ENCODE peak calls at places on chromosomes 1 and 21, in seven cellular contexts. I is substantia nigra, S is KBM-7, J is hepatic stellate cell, X is WERI-Rb-1, L is left colon, K is mesothelial cell of epicardium. U is an unnamed sample.

GRCh38 chr1:151327903-151328674 is 873 bp upstream of the PI4KB start:
- DNase-seq in I (no peak), S (no peak), J (no peak), X (peak), L (no peak), K (no peak), U (no peak)

GRCh38 chr1:222370911-222371717 is 176.8 kb downstream of the HHIPL2 start:
- DNase-seq in I (no peak), S (no peak), J (peak), X (no peak), L (no peak), K (no peak), U (peak)

GRCh38 chr1:201565024-201565730 is 26.2 kb downstream of the NAV1 start:
- DNase-seq in I (peak), S (no peak), J (no peak), X (no peak), L (no peak), K (peak), U (no peak)

GRCh38 chr1:210416049-210416448 is 87.3 kb downstream of the HHAT start:
- DNase-seq in I (no peak), S (no peak), J (no peak), X (no peak), L (no peak), K (no peak), U (no peak)

GRCh38 chr1:120178799-120179419 is 2.6 kb upstream of the SEC22B start:
- DNase-seq in I (no peak), S (no peak), J (no peak), X (no peak), L (no peak), K (no peak), U (no peak)

GRCh38 chr1:54167422-54168139 is 14.8 kb upstream of the CDCP2 start:
- DNase-seq in I (no peak), S (no peak), J (peak), X (no peak), L (no peak), K (no peak), U (peak)

GRCh38 chr1:3775498-3776230 is 3.1 kb downstream of the SMIM1 start:
- DNase-seq in I (peak), S (peak), J (peak), X (peak), L (peak), K (no peak), U (peak)

GRCh38 chr21:45030637-45031218 is 43.7 kb upstream of the ADARB1 start:
- DNase-seq in I (no peak), S (no peak), J (no peak), X (no peak), L (no peak), K (no peak), U (no peak)

GRCh38 chr1:41454406-41454805 is 30.1 kb downstream of the EDN2 start:
- DNase-seq in I (peak), S (no peak), J (no peak), X (peak), L (peak), K (no peak), U (no peak)

GRCh38 chr1:19330449-19331135 is 18.5 kb downstream of the SLC66A1 start:
- DNase-seq in I (no peak), S (no peak), J (no peak), X (no peak), L (no peak), K (no peak), U (no peak)

GRCh38 chr1:40625476-40626382 is 39.8 kb downstream of the RIMS3 start:
- DNase-seq in I (no peak), S (no peak), J (peak), X (no peak), L (no peak), K (no peak), U (peak)

GRCh38 chr1:14850563-14850962 is 252.1 kb downstream of the KAZN start:
- DNase-seq in I (no peak), S (peak), J (no peak), X (peak), L (no peak), K (no peak), U (no peak)

GRCh38 chr1:112826217-112826944 is 111.2 kb upstream of the PPM1J start:
- DNase-seq in I (no peak), S (no peak), J (no peak), X (no peak), L (no peak), K (no peak), U (no peak)

GRCh38 chr1:236774926-236775325 is 20.2 kb upstream of the MTR start:
- DNase-seq in I (no peak), S (no peak), J (peak), X (peak), L (no peak), K (no peak), U (peak)

GRCh38 chr21:38806153-38806941 is 618 bp downstream of the ETS2 start:
- DNase-seq in I (no peak), S (no peak), J (peak), X (peak), L (no peak), K (peak), U (no peak)

GRCh38 chr1:164912290-164912689 is 353.3 kb downstream of the PBX1 start:
- DNase-seq in I (no peak), S (no peak), J (no peak), X (no peak), L (no peak), K (no peak), U (no peak)

GRCh38 chr1:205512059-205513045 is 7.9 kb downstream of the CDK18 start:
- DNase-seq in I (no peak), S (peak), J (peak), X (no peak), L (no peak), K (no peak), U (no peak)

GRCh38 chr1:156276966-156277381 is 5.7 kb downstream of the SMG5 start:
- DNase-seq in I (no peak), S (no peak), J (no peak), X (peak), L (no peak), K (no peak), U (no peak)

GRCh38 chr1:120179420-120180348 is 3.4 kb upstream of the SEC22B start:
- DNase-seq in I (no peak), S (no peak), J (peak), X (peak), L (no peak), K (peak), U (peak)

GRCh38 chr1:35857830-35858229 is 25.2 kb upstream of the AGO1 start:
- DNase-seq in I (no peak), S (peak), J (no peak), X (peak), L (no peak), K (no peak), U (peak)

GRCh38 chr1:153777648-153778047 is 2.4 kb downstream of the SLC27A3 start:
- DNase-seq in I (no peak), S (no peak), J (no peak), X (no peak), L (no peak), K (no peak), U (no peak)

GRCh38 chr1:214550339-214551051 is 907 bp downstream of the PTPN14 start:
- DNase-seq in I (no peak), S (no peak), J (peak), X (no peak), L (no peak), K (no peak), U (no peak)

GRCh38 chr1:36352141-36352909 is 28.9 kb upstream of the EVA1B start:
- DNase-seq in I (no peak), S (no peak), J (peak), X (no peak), L (no peak), K (no peak), U (no peak)

GRCh38 chr1:205066221-205066818 is 17.9 kb downstream of the TMEM81 start:
- DNase-seq in I (no peak), S (peak), J (no peak), X (peak), L (no peak), K (no peak), U (no peak)

GRCh38 chr21:32457962-32458361 is 45.5 kb downstream of the EVA1C start:
- DNase-seq in I (no peak), S (no peak), J (no peak), X (no peak), L (no peak), K (no peak), U (no peak)

GRCh38 chr1:42845866-42846256 is 552 bp upstream of the ZNF691 start:
- DNase-seq in I (no peak), S (peak), J (no peak), X (no peak), L (no peak), K (no peak), U (no peak)

GRCh38 chr1:101136739-101137138 is 100.1 kb upstream of the S1PR1 start:
- DNase-seq in I (no peak), S (peak), J (no peak), X (no peak), L (no peak), K (no peak), U (peak)

GRCh38 chr1:179910934-179911333 is 28.8 kb downstream of the TOR1AIP1 start:
- DNase-seq in I (no peak), S (no peak), J (no peak), X (no peak), L (no peak), K (no peak), U (no peak)